ENCODE peak calls at places on chromosomes 11 and 22, in four cellular contexts. One of them, this sample, is unnamed.

GRCh38 chr11:1889941-1890855 is 1.5 kb downstream of the PRR33 start:
- DNase-seq in ELR: no peak
- DNase-seq in Jurkat, Clone E6-1: peak; percentile 25
- DNase-seq in NCI-H345: no peak
- DNase-seq in this sample: no peak

GRCh38 chr11:2674681-2675131 is 25.1 kb downstream of the KCNQ1OT1 start:
- DNase-seq in ELR: no peak
- DNase-seq in Jurkat, Clone E6-1: no peak
- DNase-seq in NCI-H345: no peak
- DNase-seq in this sample: no peak

GRCh38 chr11:12889243-12889642 is 119.9 kb upstream of the RASSF10 start:
- DNase-seq in ELR: peak; percentile 55
- DNase-seq in Jurkat, Clone E6-1: no peak
- DNase-seq in NCI-H345: no peak
- DNase-seq in this sample: peak; percentile 94

GRCh38 chr11:111417011-111417765 is 38.1 kb upstream of the POU2AF1 start:
- DNase-seq in ELR: no peak
- DNase-seq in Jurkat, Clone E6-1: no peak
- DNase-seq in NCI-H345: no peak
- DNase-seq in this sample: no peak

GRCh38 chr11:15665368-15665871 is 550.7 kb downstream of the INSC start:
- DNase-seq in ELR: peak; percentile 18
- DNase-seq in Jurkat, Clone E6-1: no peak
- DNase-seq in NCI-H345: no peak
- DNase-seq in this sample: no peak

GRCh38 chr22:28909375-28909774 is 26.0 kb downstream of the ZNRF3 start:
- DNase-seq in ELR: no peak
- DNase-seq in Jurkat, Clone E6-1: no peak
- DNase-seq in NCI-H345: no peak
- DNase-seq in this sample: no peak

GRCh38 chr22:39250131-39250530 is 5.3 kb upstream of the PDGFB start:
- DNase-seq in ELR: no peak
- DNase-seq in Jurkat, Clone E6-1: no peak
- DNase-seq in NCI-H345: no peak
- DNase-seq in this sample: no peak

GRCh38 chr22:43482310-43482625 is 70.5 kb downstream of the MPPED1 start:
- DNase-seq in ELR: no peak
- DNase-seq in Jurkat, Clone E6-1: no peak
- DNase-seq in NCI-H345: no peak
- DNase-seq in this sample: no peak

GRCh38 chr11:69310351-69310750 is 16.4 kb downstream of the MYEOV start:
- DNase-seq in ELR: no peak
- DNase-seq in Jurkat, Clone E6-1: no peak
- DNase-seq in NCI-H345: no peak
- DNase-seq in this sample: no peak

GRCh38 chr11:32259641-32260081 is 168.8 kb downstream of the RCN1 start:
- DNase-seq in ELR: peak; percentile 41
- DNase-seq in Jurkat, Clone E6-1: peak; percentile 74
- DNase-seq in NCI-H345: no peak
- DNase-seq in this sample: peak; percentile 30

GRCh38 chr11:10898003-10898762 is 40.3 kb upstream of the ZBED5 start:
- DNase-seq in ELR: no peak
- DNase-seq in Jurkat, Clone E6-1: no peak
- DNase-seq in NCI-H345: no peak
- DNase-seq in this sample: no peak

GRCh38 chr11:128790200-128790599 is 76.9 kb downstream of the KCNJ1 start:
- DNase-seq in ELR: no peak
- DNase-seq in Jurkat, Clone E6-1: no peak
- DNase-seq in NCI-H345: no peak
- DNase-seq in this sample: peak; percentile 48

GRCh38 chr22:22689621-22690345 is 45.4 kb downstream of the GGTLC2 start:
- DNase-seq in ELR: no peak
- DNase-seq in Jurkat, Clone E6-1: no peak
- DNase-seq in NCI-H345: no peak
- DNase-seq in this sample: no peak

GRCh38 chr11:15769203-15769602 is 587.1 kb downstream of the SOX6 start:
- DNase-seq in ELR: no peak
- DNase-seq in Jurkat, Clone E6-1: no peak
- DNase-seq in NCI-H345: no peak
- DNase-seq in this sample: no peak

GRCh38 chr11:14774738-14775137 is 117.3 kb downstream of the CYP2R1 start:
- DNase-seq in ELR: no peak
- DNase-seq in Jurkat, Clone E6-1: no peak
- DNase-seq in NCI-H345: no peak
- DNase-seq in this sample: no peak

GRCh38 chr11:76086713-76087635 is 119.3 kb downstream of the WNT11 start:
- DNase-seq in ELR: peak; percentile 67
- DNase-seq in Jurkat, Clone E6-1: no peak
- DNase-seq in NCI-H345: no peak
- DNase-seq in this sample: peak; percentile 88

GRCh38 chr11:76795285-76795935 is 12.3 kb downstream of the TSKU start:
- DNase-seq in ELR: no peak
- DNase-seq in Jurkat, Clone E6-1: no peak
- DNase-seq in NCI-H345: no peak
- DNase-seq in this sample: no peak

GRCh38 chr22:46148885-46149492 is 1.3 kb upstream of the PPARA start:
- DNase-seq in ELR: no peak
- DNase-seq in Jurkat, Clone E6-1: no peak
- DNase-seq in NCI-H345: no peak
- DNase-seq in this sample: no peak

GRCh38 chr11:118657238-118657637 is 22.2 kb downstream of the TREH start:
- DNase-seq in ELR: peak; percentile 29
- DNase-seq in Jurkat, Clone E6-1: no peak
- DNase-seq in NCI-H345: no peak
- DNase-seq in this sample: peak; percentile 25

GRCh38 chr11:103988595-103988969 is 47.9 kb upstream of the DDI1 start:
- DNase-seq in ELR: peak; percentile 57
- DNase-seq in Jurkat, Clone E6-1: no peak
- DNase-seq in NCI-H345: peak; percentile 26
- DNase-seq in this sample: peak; percentile 54

GRCh38 chr11:72769680-72770079 is 17.5 kb upstream of the ARAP1 start:
- DNase-seq in ELR: peak; percentile 34
- DNase-seq in Jurkat, Clone E6-1: no peak
- DNase-seq in NCI-H345: no peak
- DNase-seq in this sample: no peak

GRCh38 chr11:110287537-110287936 is 8.9 kb downstream of the RDX start:
- DNase-seq in ELR: no peak
- DNase-seq in Jurkat, Clone E6-1: no peak
- DNase-seq in NCI-H345: no peak
- DNase-seq in this sample: no peak

GRCh38 chr11:12540075-12540685 is 134.0 kb upstream of the TEAD1 start:
- DNase-seq in ELR: peak; percentile 82
- DNase-seq in Jurkat, Clone E6-1: no peak
- DNase-seq in NCI-H345: no peak
- DNase-seq in this sample: peak; percentile 68

GRCh38 chr11:115159122-115159665 is 345.0 kb downstream of the CADM1 start:
- DNase-seq in ELR: no peak
- DNase-seq in Jurkat, Clone E6-1: no peak
- DNase-seq in NCI-H345: no peak
- DNase-seq in this sample: no peak

GRCh38 chr11:72825661-72826060 is 11.4 kb downstream of the ATG16L2 start:
- DNase-seq in ELR: no peak
- DNase-seq in Jurkat, Clone E6-1: no peak
- DNase-seq in NCI-H345: no peak
- DNase-seq in this sample: no peak

GRCh38 chr22:29268511-29269229 is 602 bp downstream of the EWSR1 start:
- DNase-seq in ELR: peak; percentile 78
- DNase-seq in Jurkat, Clone E6-1: no peak
- DNase-seq in NCI-H345: peak; percentile 32
- DNase-seq in this sample: peak; percentile 86

This sample was measured in GM23248.